ENCODE peak calls at places on chromosomes 13 and 19, in four cellular contexts. One of them, this sample, is unnamed. For H3K9me3, the result is how much of the 10 kb centered on the place peaks cover.

GRCh38 chr13:27001705-27002104 is 169.9 kb downstream of the USP12 start:
- DNase-seq in heart left ventricle: no peak
- DNase-seq in CD8-positive, alpha-beta T cell: no peak
- DNase-seq in pancreas: no peak
- DNase-seq in this sample: no peak

GRCh38 chr19:18432275-18433038 is 5.5 kb downstream of the ISYNA1 start:
- DNase-seq in pancreas: no peak
- DNase-seq in heart left ventricle: no peak
- DNase-seq in CD8-positive, alpha-beta T cell: no peak
- DNase-seq in this sample: no peak

GRCh38 chr13:37175996-37176395 is 70.5 kb upstream of the CSNK1A1L start:
- DNase-seq in heart left ventricle: no peak
- DNase-seq in CD8-positive, alpha-beta T cell: no peak
- DNase-seq in pancreas: no peak
- DNase-seq in this sample: no peak

GRCh38 chr19:46635920-46636761 is at the start of gene GNG8:
- DNase-seq in pancreas: no peak
- DNase-seq in heart left ventricle: no peak
- DNase-seq in CD8-positive, alpha-beta T cell: no peak
- DNase-seq in this sample: no peak

GRCh38 chr13:78022164-78022877 is 103.7 kb upstream of the EDNRB start:
- DNase-seq in heart left ventricle: peak
- DNase-seq in CD8-positive, alpha-beta T cell: no peak
- DNase-seq in pancreas: no peak
- DNase-seq in this sample: peak

GRCh38 chr13:107883561-107884175 is 331.7 kb downstream of the LIG4 start:
- DNase-seq in CD8-positive, alpha-beta T cell: no peak
- DNase-seq in pancreas: no peak
- DNase-seq in heart left ventricle: no peak
- DNase-seq in this sample: no peak

GRCh38 chr13:77019756-77020155 is 7.2 kb downstream of the FBXL3 start:
- DNase-seq in CD8-positive, alpha-beta T cell: no peak
- DNase-seq in pancreas: no peak
- DNase-seq in heart left ventricle: no peak
- DNase-seq in this sample: no peak

GRCh38 chr13:47555235-47555634 is 445.8 kb downstream of the SUCLA2 start:
- DNase-seq in heart left ventricle: no peak
- DNase-seq in pancreas: no peak
- DNase-seq in CD8-positive, alpha-beta T cell: no peak
- DNase-seq in this sample: no peak

GRCh38 chr13:112132619-112133018 is 65.7 kb downstream of the SOX1 start:
- DNase-seq in CD8-positive, alpha-beta T cell: no peak
- DNase-seq in heart left ventricle: no peak
- DNase-seq in pancreas: no peak
- DNase-seq in this sample: no peak

GRCh38 chr13:33933810-33934209 is 115.9 kb downstream of the RFC3 start:
- DNase-seq in pancreas: no peak
- DNase-seq in CD8-positive, alpha-beta T cell: no peak
- DNase-seq in heart left ventricle: no peak
- DNase-seq in this sample: no peak

GRCh38 chr19:49155005-49155826 is at the start of gene HRC:
- DNase-seq in pancreas: no peak
- DNase-seq in heart left ventricle: peak
- DNase-seq in CD8-positive, alpha-beta T cell: no peak
- DNase-seq in this sample: no peak

GRCh38 chr19:934865-935422 is 9.1 kb downstream of the ARID3A start:
- DNase-seq in pancreas: peak
- DNase-seq in CD8-positive, alpha-beta T cell: no peak
- DNase-seq in heart left ventricle: peak
- DNase-seq in this sample: no peak

GRCh38 chr19:3466630-3467029 is 13.7 kb downstream of the SMIM24 start:
- DNase-seq in pancreas: peak
- DNase-seq in heart left ventricle: peak
- DNase-seq in CD8-positive, alpha-beta T cell: no peak
- DNase-seq in this sample: no peak

GRCh38 chr13:51838235-51838846 is 6.6 kb downstream of the TMEM272 start:
- DNase-seq in heart left ventricle: no peak
- DNase-seq in pancreas: no peak
- DNase-seq in CD8-positive, alpha-beta T cell: no peak
- DNase-seq in this sample: no peak

GRCh38 chr13:50376895-50377575 is 361.8 kb downstream of the KCNRG start:
- DNase-seq in CD8-positive, alpha-beta T cell: no peak
- DNase-seq in pancreas: no peak
- DNase-seq in heart left ventricle: no peak
- DNase-seq in this sample: no peak

GRCh38 chr19:2240881-2241760 is 4.5 kb downstream of the SF3A2 start:
- DNase-seq in pancreas: peak
- DNase-seq in CD8-positive, alpha-beta T cell: no peak
- DNase-seq in heart left ventricle: no peak
- DNase-seq in this sample: no peak

GRCh38 chr19:57583104-57583520 is 833 bp upstream of the ZIK1 start:
- DNase-seq in pancreas: no peak
- DNase-seq in heart left ventricle: no peak
- DNase-seq in CD8-positive, alpha-beta T cell: no peak
- DNase-seq in this sample: no peak
- H3K9me3 ChIP-seq in pancreas: under half
- H3K9me3 ChIP-seq in heart left ventricle: under half
- H3K9me3 ChIP-seq in CD8-positive, alpha-beta T cell: under half
- H3K9me3 ChIP-seq in this sample: under half

GRCh38 chr19:15525291-15525690 is 17.0 kb downstream of the CYP4F22 start:
- DNase-seq in pancreas: no peak
- DNase-seq in CD8-positive, alpha-beta T cell: no peak
- DNase-seq in heart left ventricle: no peak
- DNase-seq in this sample: no peak
- H3K9me3 ChIP-seq in pancreas: under half
- H3K9me3 ChIP-seq in CD8-positive, alpha-beta T cell: under half
- H3K9me3 ChIP-seq in heart left ventricle: under half
- H3K9me3 ChIP-seq in this sample: under half

GRCh38 chr19:6514926-6515325 is 12.8 kb upstream of the TUBB4A start:
- DNase-seq in CD8-positive, alpha-beta T cell: no peak
- DNase-seq in pancreas: no peak
- DNase-seq in heart left ventricle: no peak
- DNase-seq in this sample: no peak

GRCh38 chr19:6510618-6511017 is 8.5 kb upstream of the TUBB4A start:
- DNase-seq in pancreas: no peak
- DNase-seq in CD8-positive, alpha-beta T cell: no peak
- DNase-seq in heart left ventricle: no peak
- DNase-seq in this sample: no peak

GRCh38 chr19:6519289-6519688 is 11.5 kb upstream of the TNFSF9 start:
- DNase-seq in CD8-positive, alpha-beta T cell: no peak
- DNase-seq in heart left ventricle: no peak
- DNase-seq in pancreas: no peak
- DNase-seq in this sample: no peak

GRCh38 chr19:6516659-6517291 is 14.1 kb upstream of the TNFSF9 start:
- DNase-seq in CD8-positive, alpha-beta T cell: peak
- DNase-seq in heart left ventricle: peak
- DNase-seq in pancreas: peak
- DNase-seq in this sample: peak

GRCh38 chr19:6516018-6516658 is 14.0 kb upstream of the TUBB4A start:
- DNase-seq in pancreas: peak
- DNase-seq in CD8-positive, alpha-beta T cell: no peak
- DNase-seq in heart left ventricle: peak
- DNase-seq in this sample: peak
- H3K9me3 ChIP-seq in pancreas: under half
- H3K9me3 ChIP-seq in CD8-positive, alpha-beta T cell: under half
- H3K9me3 ChIP-seq in heart left ventricle: under half
- H3K9me3 ChIP-seq in this sample: under half

GRCh38 chr19:57068921-57069697 is 50.7 kb upstream of the USP29 start:
- DNase-seq in CD8-positive, alpha-beta T cell: no peak
- DNase-seq in heart left ventricle: no peak
- DNase-seq in pancreas: no peak
- DNase-seq in this sample: no peak
- H3K9me3 ChIP-seq in CD8-positive, alpha-beta T cell: under half
- H3K9me3 ChIP-seq in heart left ventricle: under half
- H3K9me3 ChIP-seq in pancreas: under half
- H3K9me3 ChIP-seq in this sample: under half

GRCh38 chr19:22446605-22447004 is 24.5 kb upstream of the ZNF98 start:
- DNase-seq in heart left ventricle: no peak
- DNase-seq in pancreas: no peak
- DNase-seq in CD8-positive, alpha-beta T cell: no peak
- DNase-seq in this sample: no peak
- H3K9me3 ChIP-seq in heart left ventricle: under half
- H3K9me3 ChIP-seq in pancreas: under half
- H3K9me3 ChIP-seq in CD8-positive, alpha-beta T cell: under half
- H3K9me3 ChIP-seq in this sample: under half